ENCODE peak calls at places on chromosomes 3 and 15, in six cellular contexts. Y, B, H, Q, F and G are unnamed samples.

GRCh38 chr3:58236527-58237237 is 910 bp upstream of the ABHD6 start:
- DNase-seq in Y (peak; percentile 10), B (no peak), H (no peak), Q (no peak), F (peak; percentile 75), G (no peak)

GRCh38 chr3:108862865-108863798 is 40.5 kb downstream of the TRAT1 start:
- DNase-seq in Y (peak; percentile 33), B (no peak), H (peak; percentile 81), Q (no peak), F (no peak), G (no peak)

GRCh38 chr15:62777657-62778056 is 264.9 kb upstream of the TPM1 start:
- DNase-seq in Y (no peak), B (no peak), H (no peak), Q (no peak), F (no peak), G (no peak)

GRCh38 chr3:56987238-56987932 is 73.1 kb upstream of the SPATA12 start:
- DNase-seq in Y (no peak), B (no peak), H (no peak), Q (no peak), F (peak; percentile 45), G (no peak)

GRCh38 chr3:65819896-65820295 is 218.8 kb downstream of the MAGI1 start:
- DNase-seq in Y (no peak), B (no peak), H (no peak), Q (no peak), F (no peak), G (no peak)

GRCh38 chr3:171874879-171875278 is 31.7 kb downstream of the TMEM212 start:
- DNase-seq in Y (no peak), B (no peak), H (no peak), Q (no peak), F (no peak), G (no peak)

GRCh38 chr15:32803631-32804030 is 85.8 kb downstream of the GREM1 start:
- DNase-seq in Y (no peak), B (no peak), H (no peak), Q (no peak), F (no peak), G (no peak)

GRCh38 chr15:52567886-52568568 is 803 bp downstream of the ARPP19 start:
- DNase-seq in Y (peak; percentile 35), B (peak; percentile 36), H (peak; percentile 8), Q (peak; percentile 33), F (peak; percentile 39), G (no peak)

GRCh38 chr3:156811092-156811862 is 14.9 kb upstream of the LEKR1 start:
- DNase-seq in Y (no peak), B (no peak), H (no peak), Q (no peak), F (no peak), G (peak; percentile 40)

GRCh38 chr3:87309601-87310000 is 33.2 kb upstream of the POU1F1 start:
- DNase-seq in Y (no peak), B (no peak), H (peak; percentile 40), Q (no peak), F (no peak), G (no peak)

GRCh38 chr3:171811913-171812321 is 1.6 kb upstream of the PLD1 start:
- DNase-seq in Y (no peak), B (no peak), H (no peak), Q (no peak), F (no peak), G (no peak)

GRCh38 chr3:8095724-8096123 is 405.9 kb upstream of the LMCD1 start:
- DNase-seq in Y (peak; percentile 6), B (peak; percentile 21), H (peak; percentile 34), Q (no peak), F (peak; percentile 72), G (no peak)

GRCh38 chr3:1726741-1727140 is 371.9 kb upstream of the CNTN4 start:
- DNase-seq in Y (no peak), B (no peak), H (no peak), Q (no peak), F (no peak), G (no peak)

GRCh38 chr15:64187396-64188191 is 24.8 kb upstream of the PPIB start:
- DNase-seq in Y (no peak), B (no peak), H (no peak), Q (no peak), F (no peak), G (no peak)

GRCh38 chr3:36132214-36132613 is 248.1 kb upstream of the STAC start:
- DNase-seq in Y (no peak), B (no peak), H (no peak), Q (no peak), F (peak; percentile 34), G (no peak)

GRCh38 chr15:99719096-99719541 is 14.1 kb downstream of the LYSMD4 start:
- DNase-seq in Y (no peak), B (no peak), H (no peak), Q (no peak), F (no peak), G (no peak)

GRCh38 chr15:66128116-66128715 is 125.3 kb downstream of the MEGF11 start:
- DNase-seq in Y (no peak), B (no peak), H (no peak), Q (no peak), F (no peak), G (no peak)

GRCh38 chr3:42819351-42819965 is 10.2 kb downstream of the ACKR2 start:
- DNase-seq in Y (no peak), B (peak; percentile 78), H (no peak), Q (peak; percentile 54), F (peak; percentile 67), G (no peak)

GRCh38 chr3:149968216-149968615 is 2.5 kb downstream of the PFN2 start:
- DNase-seq in Y (no peak), B (no peak), H (no peak), Q (no peak), F (peak; percentile 16), G (no peak)
- TF ChIP-seq REST in Y (no peak), B (no peak), H (no peak), Q (no peak), F (no peak), G (no peak)

GRCh38 chr3:133273346-133273745 is 126.5 kb upstream of the BFSP2 start:
- DNase-seq in Y (no peak), B (no peak), H (no peak), Q (no peak), F (no peak), G (no peak)

GRCh38 chr3:133271491-133271890 is 128.4 kb upstream of the BFSP2 start:
- DNase-seq in Y (no peak), B (no peak), H (no peak), Q (no peak), F (peak; percentile 43), G (no peak)

GRCh38 chr3:133276594-133276993 is 123.3 kb upstream of the BFSP2 start:
- DNase-seq in Y (no peak), B (no peak), H (no peak), Q (no peak), F (peak; percentile 60), G (no peak)

GRCh38 chr3:133277813-133278212 is 122.0 kb upstream of the BFSP2 start:
- DNase-seq in Y (no peak), B (no peak), H (no peak), Q (no peak), F (no peak), G (no peak)

DNA sequence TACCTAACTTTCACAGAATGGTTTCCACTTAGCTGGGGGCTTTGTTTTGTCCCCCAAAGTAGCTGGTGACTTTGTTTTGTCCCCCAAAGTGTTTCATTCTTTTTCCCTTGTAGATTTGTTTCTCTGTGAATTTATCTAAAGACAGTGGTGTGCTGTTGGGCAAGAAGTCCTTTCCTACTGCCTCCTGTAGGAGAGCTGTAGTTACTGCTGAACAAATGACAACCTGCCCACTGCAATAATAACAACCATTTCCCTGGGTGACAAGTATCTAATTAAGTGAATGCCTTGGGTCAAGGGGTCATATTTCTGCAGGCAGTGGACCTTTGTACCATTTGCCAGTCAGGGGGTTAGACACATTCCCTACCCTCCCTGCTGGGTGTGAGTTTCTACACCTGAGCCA is 125.4 kb upstream of the BFSP2 start:
- DNase-seq in Y (no peak), B (no peak), H (no peak), Q (no peak), F (peak; percentile 38), G (no peak)
- TF ChIP-seq CTCF in Y (no peak), B (no peak), H (no peak), Q (no peak), F (peak; percentile 52), G (no peak)

DNA sequence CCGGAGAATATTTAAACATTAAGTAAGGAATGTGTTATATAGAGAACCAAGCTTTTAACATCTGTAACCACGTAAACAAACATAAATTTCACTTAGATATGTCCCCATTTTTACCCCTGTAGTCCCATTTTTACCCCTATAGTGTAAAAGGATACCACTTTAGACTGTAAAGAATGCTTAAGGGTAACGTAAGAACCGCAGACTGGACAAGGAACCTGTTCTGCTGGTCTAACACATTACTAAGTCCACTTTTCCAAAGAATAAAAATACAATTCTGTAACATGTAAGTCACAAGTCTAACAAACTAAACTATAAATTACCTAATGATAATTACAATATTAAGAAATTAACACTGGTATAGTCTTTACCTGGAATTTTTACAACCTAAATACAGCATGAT is 2.9 kb downstream of the SLC12A6 start:
- DNase-seq in Y (no peak), B (no peak), H (no peak), Q (no peak), F (no peak), G (no peak)
- H3K4me3 ChIP-seq in Y (no peak overlapping the region), B (no peak overlapping the region), H (no peak overlapping the region), Q (no peak overlapping the region), F (no peak overlapping the region), G (peak overlapping the region; percentile 26)

GRCh38 chr3:107235923-107236315 is 141.3 kb upstream of the CCDC54 start:
- DNase-seq in Y (peak; percentile 81), B (peak; percentile 66), H (peak; percentile 68), Q (peak; percentile 75), F (peak; percentile 82), G (peak; percentile 57)
- TF ChIP-seq REST in Y (no peak), B (no peak), H (no peak), Q (no peak), F (no peak), G (no peak)